ENCODE peak calls at places on chromosomes 11 and 22, in four cellular contexts. B, G, T and V are unnamed samples.
A peak's percentile ranks its signal among the peaks of the same experiment; 100 is the strongest.

GRCh38 chr22:19003518-19003917 is 67.4 kb upstream of the PRODH start:
- DNase-seq in G (no peak), B (no peak), T (no peak), V (no peak)

GRCh38 chr22:37425800-37426531 is 1.3 kb downstream of the ELFN2 start:
- DNase-seq in T (no peak), G (peak; percentile 76), B (no peak), V (no peak)

GRCh38 chr11:75554258-75555022 is 7.6 kb upstream of the SERPINH1 start:
- DNase-seq in T (peak; percentile 89), B (peak; percentile 71), G (peak; percentile 91), V (peak; percentile 73)

GRCh38 chr11:134469627-134470026 is 57.6 kb upstream of the B3GAT1 start:
- DNase-seq in B (peak; percentile 21), T (no peak), G (no peak), V (no peak)

GRCh38 chr22:20124083-20124787 is 7.2 kb upstream of the TRMT2A start:
- DNase-seq in B (no peak), G (no peak), T (no peak), V (no peak)

GRCh38 chr11:77124041-77124440 is 4.0 kb upstream of the MYO7A start:
- DNase-seq in G (no peak), T (no peak), B (no peak), V (no peak)

GRCh38 chr11:40388097-40388818 is 1071.2 kb downstream of the LRRC4C start:
- DNase-seq in T (no peak), B (no peak), G (no peak), V (peak; percentile 54)

GRCh38 chr11:8066911-8067455 is 14.0 kb upstream of the TUB start:
- DNase-seq in T (no peak), B (no peak), G (no peak), V (no peak)

GRCh38 chr11:40405614-40406013 is 1053.8 kb downstream of the LRRC4C start:
- DNase-seq in G (no peak), B (no peak), T (no peak), V (no peak)

GRCh38 chr11:117180020-117180419 is 1.5 kb downstream of the SIDT2 start:
- DNase-seq in B (no peak), T (no peak), G (no peak), V (no peak)

GRCh38 chr11:124297921-124298320 is 15.8 kb downstream of the OR8D1 start:
- DNase-seq in T (no peak), G (no peak), B (no peak), V (no peak)

GRCh38 chr22:37077802-37078448 is 26.4 kb downstream of the KCTD17 start:
- DNase-seq in G (peak; percentile 78), T (no peak), B (peak; percentile 81), V (no peak)

GRCh38 chr11:86456075-86456939 is 81.6 kb downstream of the CCDC81 start:
- DNase-seq in B (peak; percentile 97), G (peak; percentile 95), T (peak; percentile 62), V (no peak)
- TF ChIP-seq CTCF in B (peak; percentile 72), G (peak; percentile 98), T (peak; percentile 89), V (peak; percentile 87)

DNA sequence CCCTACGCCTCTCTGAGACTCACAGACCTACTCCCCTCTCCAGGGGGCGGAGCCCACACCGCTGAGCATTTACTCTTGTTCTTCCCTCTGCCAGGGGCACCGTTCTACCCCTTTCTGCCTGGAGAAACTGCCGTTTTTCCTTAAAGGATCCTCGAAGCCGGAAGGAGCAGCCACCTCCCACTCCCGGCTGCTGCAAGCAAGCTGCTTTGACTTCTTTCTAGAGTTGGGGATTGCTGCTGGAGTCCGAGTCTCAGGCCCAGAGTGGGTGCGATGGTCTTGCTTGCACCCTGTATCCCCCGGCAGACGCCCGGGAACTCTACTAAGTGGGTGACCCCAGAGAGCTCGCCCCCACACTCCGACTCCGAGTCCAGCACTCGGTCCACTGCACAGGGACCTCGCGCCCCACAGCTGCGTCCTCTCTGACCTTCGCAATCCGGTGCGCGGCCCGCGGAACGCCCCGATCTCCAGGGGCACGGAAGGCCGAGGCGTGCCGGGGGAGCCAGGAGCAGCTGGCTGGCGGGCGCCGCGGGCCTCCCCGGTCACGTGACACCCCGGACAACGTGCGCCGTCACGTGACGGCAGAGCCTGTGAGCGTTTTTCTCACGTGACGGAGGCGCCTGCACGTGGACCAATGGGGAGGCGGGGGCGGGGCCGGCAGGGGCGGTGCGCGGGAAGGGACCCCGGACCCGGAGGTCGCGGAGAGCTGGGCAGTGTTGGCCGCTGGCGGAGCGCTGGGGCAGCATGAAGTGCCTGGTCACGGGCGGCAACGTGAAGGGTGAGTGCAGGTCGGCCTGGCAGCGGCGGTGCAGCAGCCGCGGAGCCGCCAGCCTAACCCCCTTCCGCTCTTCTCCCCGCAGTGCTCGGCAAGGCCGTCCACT is at the start of gene RAD9A:
- DNase-seq in G (peak; percentile 99), B (peak; percentile 98), T (peak; percentile 78), V (no peak)
- TF ChIP-seq CTCF in G (no peak), B (no peak), T (no peak), V (no peak)

DNA sequence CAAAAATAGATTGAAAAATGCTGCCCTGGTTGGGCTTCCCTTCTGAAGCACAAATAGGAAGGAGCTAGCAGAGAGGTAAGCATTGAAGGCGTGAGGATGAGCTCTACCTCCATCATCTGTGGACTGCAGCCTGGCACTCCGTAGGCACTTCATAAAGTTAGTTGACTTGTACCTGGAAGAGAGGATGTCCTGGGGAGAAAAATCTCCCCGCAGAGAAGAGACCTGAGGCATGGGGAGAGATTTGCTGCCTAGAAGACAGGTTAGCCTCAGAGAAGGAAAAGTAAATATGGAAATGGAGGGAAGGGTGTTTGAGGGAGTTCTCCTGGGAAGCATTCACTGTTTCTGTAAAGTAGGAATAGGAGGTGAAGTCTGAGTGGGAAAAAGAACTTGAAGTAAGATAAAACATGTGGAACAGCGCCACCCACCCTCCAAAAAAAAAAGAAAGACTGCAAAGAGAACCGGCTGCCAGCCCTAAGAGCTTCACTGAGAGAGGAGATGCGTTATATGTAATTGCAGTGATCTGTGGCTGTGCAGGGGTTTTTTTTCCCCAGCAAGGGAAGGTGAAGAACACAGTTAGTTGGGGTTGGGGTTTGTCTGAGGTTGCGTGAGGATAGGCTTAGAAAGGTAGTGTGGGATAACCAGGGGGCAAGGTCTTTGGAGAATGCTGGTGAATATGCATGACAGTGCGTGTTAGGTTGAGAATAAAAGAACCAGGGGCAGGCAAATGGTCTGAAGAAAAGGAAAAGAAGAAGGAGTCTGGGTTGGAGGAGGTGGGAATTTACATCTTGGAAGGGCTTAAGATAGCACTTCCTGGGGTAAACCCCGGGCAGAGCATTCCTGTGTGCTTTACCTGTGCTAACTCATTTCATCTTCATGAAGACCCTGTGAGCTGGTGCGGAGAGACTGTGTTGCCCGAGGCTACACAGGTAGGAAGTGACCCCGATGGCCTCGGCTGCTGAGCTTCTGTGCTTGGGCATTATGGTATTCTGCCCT is 16.0 kb downstream of the TNRC6B start:
- DNase-seq in B (no peak), T (no peak), G (peak; percentile 55), V (no peak)
- TF ChIP-seq CTCF in B (no peak), T (peak; percentile 18), G (peak; percentile 60), V (peak; percentile 41)

GRCh38 chr11:67261635-67261941 is 4.7 kb upstream of the GRK2 start:
- DNase-seq in G (no peak), B (no peak), T (no peak), V (no peak)
- TF ChIP-seq CTCF in G (peak; percentile 33), B (no peak), T (no peak), V (peak; percentile 45)

DNA sequence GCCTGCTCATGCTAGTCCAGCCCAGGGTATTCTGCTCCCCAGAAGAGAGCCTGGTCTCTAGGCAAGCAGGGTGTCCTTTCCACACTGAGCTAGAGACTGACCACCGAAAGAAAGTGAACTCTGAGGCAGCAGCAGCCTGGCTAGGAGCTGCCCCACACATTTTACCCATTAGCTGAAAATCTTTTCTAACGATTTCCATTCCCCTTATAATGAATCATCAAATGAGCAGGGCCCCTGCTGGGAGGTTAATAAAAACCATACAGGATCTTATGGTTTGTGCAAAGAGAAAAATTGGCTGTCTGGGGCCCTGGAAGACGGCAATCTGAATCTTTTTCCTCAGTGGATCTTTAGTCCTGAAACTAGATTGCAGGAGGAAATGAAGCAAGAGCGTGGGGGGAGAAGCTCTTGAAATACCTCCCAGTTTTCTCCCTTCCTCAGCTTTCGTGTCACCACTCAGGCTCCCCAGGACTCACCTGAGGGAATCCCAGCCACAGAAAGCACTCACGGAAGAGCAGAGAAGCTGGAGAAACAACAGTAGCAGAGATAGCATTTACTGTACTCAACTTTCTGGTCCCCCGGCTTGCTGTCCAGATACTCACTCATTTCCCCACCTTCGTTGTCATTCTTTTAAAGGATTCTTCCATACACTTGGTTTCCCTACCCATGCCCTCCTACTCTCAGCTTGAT is 74.7 kb upstream of the CD44 start:
- DNase-seq in T (no peak), G (no peak), B (no peak), V (no peak)
- TF ChIP-seq CTCF in T (no peak), G (no peak), B (no peak), V (no peak)

DNA sequence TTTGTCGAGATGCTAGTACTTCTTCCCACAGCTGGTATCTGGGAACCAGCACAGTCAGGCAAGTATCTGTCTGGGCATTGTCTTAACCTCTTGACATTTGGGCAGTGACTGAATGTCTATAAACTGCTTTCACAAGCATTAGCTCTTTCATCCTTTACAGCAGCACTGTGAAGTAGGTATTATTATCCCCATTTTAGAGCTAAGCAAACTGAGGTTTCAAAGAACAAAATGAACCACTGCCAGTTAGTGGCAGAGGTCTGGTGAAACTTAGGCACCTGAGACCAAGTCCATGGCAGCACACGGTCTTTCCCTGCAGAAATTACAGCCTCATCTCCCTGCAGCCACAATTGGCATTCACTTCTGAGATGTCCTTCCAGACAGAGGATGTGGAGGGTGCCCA is 111.0 kb upstream of the TBCEL start:
- DNase-seq in T (no peak), G (no peak), B (no peak), V (no peak)
- TF ChIP-seq CTCF in T (no peak), G (no peak), B (no peak), V (no peak)